ENCODE peak calls at places on chromosomes 12 and 14, in five cellular contexts. G is progenitor cell of endocrine pancreas, J is EL, Q is substantia nigra, L is posterior cingulate gyrus. Y is an unnamed sample.

GRCh38 chr14:89386214-89386886 is 30.7 kb downstream of the FOXN3 start:
- DNase-seq in Q (no peak), J (no peak), L (no peak), G (no peak), Y (no peak)

GRCh38 chr12:52178443-52178842 is 13.4 kb downstream of the KRT80 start:
- DNase-seq in J (no peak), Q (no peak), G (no peak), L (no peak), Y (no peak)

GRCh38 chr12:48454675-48455074 is 17.7 kb upstream of the ANP32D start:
- DNase-seq in J (peak), L (no peak), Q (no peak), G (no peak), Y (peak)

GRCh38 chr14:79037593-79037992 is 867.4 kb downstream of the NRXN3 start:
- DNase-seq in J (no peak), Q (no peak), G (no peak), L (peak), Y (no peak)

GRCh38 chr12:116628989-116629388 is 69.8 kb downstream of the MAP1LC3B2 start:
- DNase-seq in G (no peak), L (no peak), J (no peak), Q (no peak), Y (no peak)

GRCh38 chr14:75972729-75973480 is 8.9 kb downstream of the TGFB3 start:
- DNase-seq in Q (no peak), J (no peak), L (no peak), G (no peak), Y (no peak)

GRCh38 chr14:100674897-100675618 is 51.6 kb upstream of the DLK1 start:
- DNase-seq in Q (no peak), J (no peak), L (no peak), G (no peak), Y (no peak)

GRCh38 chr12:128844031-128844635 is 9.1 kb upstream of the GLT1D1 start:
- DNase-seq in L (no peak), Q (no peak), G (no peak), J (no peak), Y (no peak)

GRCh38 chr14:88682495-88683114 is 110.1 kb downstream of the EML5 start:
- DNase-seq in J (no peak), L (no peak), G (no peak), Q (no peak), Y (no peak)

GRCh38 chr12:54666008-54666407 is 17.8 kb upstream of the DCD start:
- DNase-seq in Q (no peak), L (no peak), J (no peak), G (no peak), Y (no peak)

GRCh38 chr12:129903956-129904769 is at the start of gene TMEM132D:
- DNase-seq in Q (no peak), L (peak), G (no peak), J (no peak), Y (no peak)

GRCh38 chr12:73274972-73275371 is 1002.8 kb downstream of the TRHDE start:
- DNase-seq in L (no peak), J (no peak), G (no peak), Q (no peak), Y (no peak)

GRCh38 chr12:49903700-49904423 is at the start of gene FAIM2:
- DNase-seq in J (peak), L (peak), Q (peak), G (no peak), Y (peak)

GRCh38 chr12:111438501-111438900 is 32.8 kb downstream of the SH2B3 start:
- DNase-seq in L (no peak), J (peak), G (no peak), Q (no peak), Y (peak)

GRCh38 chr14:91245029-91245428 is 525 bp upstream of the GPR68 start:
- DNase-seq in L (no peak), J (no peak), Q (no peak), G (no peak), Y (no peak)

GRCh38 chr12:111224196-111225066 is 144.5 kb downstream of the PHETA1 start:
- DNase-seq in G (no peak), J (no peak), Q (no peak), L (no peak), Y (no peak)

GRCh38 chr14:104723651-104724406 is at the start of gene ADSS1:
- DNase-seq in J (peak), L (peak), G (no peak), Q (peak), Y (no peak)

GRCh38 chr12:6764011-6764828 is 1.9 kb upstream of the PTMS start:
- DNase-seq in G (peak), L (peak), J (peak), Q (peak), Y (peak)

GRCh38 chr14:50059773-50060629 is 56.4 kb downstream of the VCPKMT start:
- DNase-seq in Q (no peak), J (no peak), G (no peak), L (no peak), Y (no peak)

GRCh38 chr14:92969470-92970232 is 46.7 kb downstream of the CHGA start:
- DNase-seq in L (peak), J (no peak), G (no peak), Q (no peak), Y (no peak)

GRCh38 chr12:93115198-93115601 is 186.1 kb upstream of the EEA1 start:
- DNase-seq in G (no peak), Q (no peak), J (no peak), L (no peak), Y (peak)

GRCh38 chr12:124640096-124640495 is 72.7 kb upstream of the NCOR2 start:
- DNase-seq in L (no peak), G (no peak), Q (no peak), J (peak), Y (peak)

GRCh38 chr12:75792687-75793086 is 238.9 kb downstream of the PHLDA1 start:
- DNase-seq in G (no peak), J (no peak), Q (no peak), L (no peak), Y (peak)

GRCh38 chr12:42128327-42128726 is 16.3 kb downstream of the GXYLT1 start:
- DNase-seq in L (no peak), Q (no peak), G (no peak), J (peak), Y (no peak)

GRCh38 chr12:59066445-59066844 is 146.1 kb upstream of the LRIG3 start:
- DNase-seq in L (no peak), J (no peak), Q (no peak), G (no peak), Y (no peak)

GRCh38 chr12:52687527-52688385 is 7.5 kb upstream of the KRT1 start:
- DNase-seq in G (no peak), J (no peak), Q (no peak), L (no peak), Y (no peak)

GRCh38 chr12:13205809-13206559 is 9.5 kb downstream of the EMP1 start:
- DNase-seq in L (no peak), Q (no peak), G (no peak), J (peak), Y (peak)

GRCh38 chr12:97784904-97785303 is 322.3 kb downstream of the RMST start:
- DNase-seq in J (no peak), Q (no peak), L (no peak), G (no peak), Y (no peak)

GRCh38 chr12:98538031-98538430 is 22.6 kb downstream of the TMPO start:
- DNase-seq in G (no peak), L (no peak), J (no peak), Q (no peak), Y (no peak)

GRCh38 chr12:47391566-47391965 is 311.8 kb upstream of the AMIGO2 start:
- DNase-seq in G (no peak), J (no peak), L (no peak), Q (no peak), Y (no peak)

GRCh38 chr14:103312006-103312635 is 21.9 kb upstream of the EIF5 start:
- DNase-seq in L (no peak), J (no peak), Q (no peak), G (no peak), Y (no peak)

GRCh38 chr12:88227871-88228270 is 85.8 kb downstream of the TMTC3 start:
- DNase-seq in Q (no peak), J (no peak), L (no peak), G (no peak), Y (no peak)

GRCh38 chr12:99140017-99140726 is 495.1 kb downstream of the APAF1 start:
- DNase-seq in Q (no peak), J (no peak), L (no peak), G (no peak), Y (no peak)

GRCh38 chr14:103547455-103547940 is 15.0 kb downstream of the BAG5 start:
- DNase-seq in J (no peak), Q (no peak), G (no peak), L (no peak), Y (no peak)

GRCh38 chr14:93317836-93318807 is 14.7 kb downstream of the BTBD7 start:
- DNase-seq in Q (no peak), G (no peak), J (peak), L (no peak), Y (peak)

Y was measured in fibroblast of the aortic adventitia.